ENCODE peak calls at places on chromosomes 4 and X, in six cellular contexts. G is GM23338, S is lower leg skin, U is OCI-LY7, O is cardiac muscle cell, R is colonic mucosa. F is an unnamed sample.

GRCh38 chrX:129318375-129318774 is 204.9 kb downstream of the SMARCA1 start:
- DNase-seq in G (peak; percentile 31), S (no peak), U (peak; percentile 7), O (peak; percentile 32), R (peak; percentile 23), F (peak; percentile 29)

GRCh38 chr4:20565075-20565721 is 135.1 kb upstream of the PACRGL start:
- DNase-seq in G (no peak), S (no peak), U (no peak), O (peak; percentile 65), R (no peak), F (peak; percentile 56)

GRCh38 chr4:52721968-52722814 is 29.0 kb downstream of the ERVMER34-1 start:
- DNase-seq in G (peak; percentile 99), S (peak; percentile 98), U (peak; percentile 97), O (peak; percentile 99), R (peak; percentile 94), F (peak; percentile 97)

GRCh38 chr4:101288365-101289145 is 58.8 kb downstream of the PPP3CA start:
- DNase-seq in G (peak; percentile 34), S (no peak), U (no peak), O (peak; percentile 47), R (no peak), F (peak; percentile 62)

GRCh38 chrX:1442016-1442665 is 10.6 kb downstream of the ASMTL start:
- DNase-seq in G (no peak), S (peak; percentile 66), U (no peak), O (no peak), R (no peak), F (no peak)

GRCh38 chr4:143352720-143353119 is 16.0 kb downstream of the GAB1 start:
- DNase-seq in G (no peak), S (no peak), U (no peak), O (peak; percentile 27), R (no peak), F (no peak)

GRCh38 chr4:110454456-110454855 is 21.5 kb upstream of the ENPEP start:
- DNase-seq in G (no peak), S (no peak), U (no peak), O (no peak), R (no peak), F (no peak)

GRCh38 chrX:149392896-149393295 is 112.2 kb downstream of the IDS start:
- DNase-seq in G (no peak), S (no peak), U (no peak), O (no peak), R (no peak), F (no peak)

GRCh38 chrX:140274761-140275525 is 229.9 kb downstream of the SOX3 start:
- DNase-seq in G (peak; percentile 36), S (no peak), U (no peak), O (peak; percentile 32), R (no peak), F (peak; percentile 2)

GRCh38 chr4:36274158-36274557 is 7.3 kb upstream of the DTHD1 start:
- DNase-seq in G (no peak), S (no peak), U (no peak), O (no peak), R (no peak), F (no peak)

DNA sequence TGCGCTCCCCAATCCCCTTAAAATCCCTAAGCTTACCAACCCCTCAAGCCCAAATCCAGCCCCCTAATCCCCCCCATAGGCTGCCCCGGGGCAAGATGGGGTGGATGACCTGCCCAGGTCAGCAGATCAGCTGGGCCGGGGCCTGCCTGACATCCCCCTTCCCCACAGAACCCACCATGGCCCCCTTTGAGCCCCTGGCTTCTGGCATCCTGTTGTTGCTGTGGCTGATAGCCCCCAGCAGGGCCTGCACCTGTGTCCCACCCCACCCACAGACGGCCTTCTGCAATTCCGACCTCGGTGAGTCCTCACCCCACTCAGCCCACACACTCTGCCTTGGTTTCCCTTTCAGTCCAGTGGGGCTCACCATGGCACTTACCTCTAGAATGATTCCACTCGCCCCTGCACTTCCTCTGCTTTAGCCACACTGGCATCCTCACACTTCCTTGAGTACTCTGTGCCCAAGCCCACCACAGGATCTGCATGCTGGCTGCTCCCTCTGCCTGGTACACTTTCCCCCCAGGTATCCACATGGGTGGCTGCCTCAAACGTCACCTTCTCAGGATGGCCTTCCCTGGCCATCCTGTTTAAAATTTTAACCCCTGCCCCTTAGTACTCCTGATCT is 1.1 kb downstream of the TIMP1 start:
- DNase-seq in G (no peak), S (peak; percentile 83), U (no peak), O (no peak), R (no peak), F (no peak)
- H3K4me3 ChIP-seq in G (no peak overlapping the region), S (no peak overlapping the region), U (no peak overlapping the region), O (no peak overlapping the region), R (peak overlapping the region; percentile 13), F (peak overlapping the region; percentile 73)

GRCh38 chr4:145619639-145619996 is 433 bp downstream of the MMAA start:
- DNase-seq in G (peak; percentile 58), S (peak; percentile 85), U (no peak), O (peak; percentile 53), R (peak; percentile 80), F (peak; percentile 52)
- TF ChIP-seq CTCF in G (no peak), S (no peak), U (no peak), O (no peak), R (no peak), F (no peak)

DNA sequence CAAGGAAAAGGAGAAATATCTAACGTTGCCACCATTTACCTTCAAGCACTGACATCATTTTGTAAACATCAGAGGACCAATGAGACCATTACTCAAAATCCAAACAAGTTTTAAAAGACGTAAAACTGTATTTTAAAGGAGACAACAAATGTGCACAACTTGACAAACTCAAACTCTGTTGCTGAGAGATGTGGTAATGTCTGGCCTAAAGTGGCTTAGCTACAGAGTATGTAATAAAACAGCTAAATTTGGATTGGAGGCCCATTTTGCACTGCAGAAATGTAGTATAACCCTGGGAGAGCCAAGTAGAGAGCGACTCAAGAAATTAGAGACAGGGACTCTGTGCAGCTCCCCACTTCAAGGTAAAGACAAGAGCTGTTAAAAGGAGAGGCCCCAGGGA is 20.4 kb downstream of the UNC5C start:
- DNase-seq in G (no peak), S (no peak), U (no peak), O (peak; percentile 34), R (no peak), F (no peak)
- H3K4me3 ChIP-seq in G (no peak overlapping the region), S (no peak overlapping the region), U (no peak overlapping the region), O (no peak overlapping the region), R (no peak overlapping the region), F (no peak overlapping the region)

DNA sequence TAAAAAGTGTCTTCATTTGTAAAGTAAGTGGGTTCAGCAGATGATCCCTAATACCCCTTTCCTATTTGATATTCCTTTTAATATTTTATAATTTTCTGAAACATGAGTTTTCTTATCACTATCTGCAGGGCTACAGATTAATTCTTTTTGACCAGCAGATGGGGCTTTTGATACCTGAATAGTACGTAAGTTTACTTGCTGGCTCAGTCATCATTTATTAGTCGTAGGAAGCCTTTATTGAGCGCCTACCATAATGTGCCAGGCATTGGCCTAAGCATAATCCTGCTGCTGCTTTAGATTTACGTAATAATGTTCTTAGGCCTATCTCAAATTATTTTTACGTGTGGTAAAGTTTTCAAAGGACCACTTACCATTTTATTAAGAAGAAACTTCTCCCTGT is 33.1 kb downstream of the OSTC start:
- DNase-seq in G (peak; percentile 60), S (no peak), U (peak; percentile 40), O (peak; percentile 50), R (no peak), F (peak; percentile 56)
- TF ChIP-seq CTCF in G (peak; percentile 65), S (no peak), U (peak; percentile 77), O (peak; percentile 18), R (no peak), F (peak; percentile 48)

DNA sequence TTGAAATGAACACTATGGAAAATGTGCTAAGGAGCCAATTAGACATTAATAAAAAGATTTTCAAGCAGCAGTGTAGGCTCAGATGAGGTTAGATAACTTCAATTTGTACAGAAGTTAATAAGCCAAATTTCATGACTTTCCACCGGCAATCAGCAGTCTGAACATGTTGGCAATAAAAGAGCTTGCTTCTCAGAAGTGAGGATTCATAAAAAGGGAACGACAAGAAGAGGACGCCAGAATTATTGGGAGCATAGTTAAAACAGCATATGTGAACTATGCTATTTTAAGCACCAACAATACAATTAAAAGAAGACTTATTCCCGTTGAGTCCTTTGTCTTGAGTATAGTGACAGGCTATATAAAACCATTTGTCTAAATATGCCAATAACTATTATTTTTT is 785.3 kb downstream of the ADGRL3 start:
- DNase-seq in G (no peak), S (no peak), U (no peak), O (no peak), R (no peak), F (no peak)
- H3K4me3 ChIP-seq in G (no peak overlapping the region), S (no peak overlapping the region), U (no peak overlapping the region), O (no peak overlapping the region), R (no peak overlapping the region), F (no peak overlapping the region)

DNA sequence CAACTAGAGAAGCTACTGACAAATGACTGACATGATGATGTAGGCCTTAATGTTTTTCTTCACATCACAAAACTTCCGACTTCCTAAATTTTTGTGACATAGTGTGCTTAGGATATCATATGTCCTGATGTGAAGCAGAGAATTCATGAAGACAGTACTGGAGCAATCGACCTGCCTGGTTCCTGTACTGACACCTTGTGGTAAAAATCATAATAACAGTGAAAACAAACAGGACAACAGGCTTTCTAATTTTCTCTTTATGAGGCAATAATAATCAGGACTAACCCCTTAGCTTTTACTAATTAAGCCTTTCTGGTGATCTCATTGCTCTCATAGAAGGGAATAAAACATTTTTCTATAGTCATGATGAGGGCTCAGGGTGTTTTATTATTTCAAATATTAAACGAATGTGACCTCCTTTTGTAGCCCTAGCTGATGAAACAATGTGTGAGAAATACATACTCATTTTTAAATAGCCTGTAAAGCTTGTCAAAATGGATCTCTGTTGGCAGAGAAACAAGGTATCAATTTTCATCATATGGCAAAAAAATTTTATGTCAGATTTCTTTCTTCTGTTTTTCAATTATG is 158.4 kb downstream of the TENT5D start:
- DNase-seq in G (peak; percentile 36), S (no peak), U (peak; percentile 5), O (peak; percentile 27), R (no peak), F (peak; percentile 33)
- TF ChIP-seq CTCF in G (peak; percentile 52), S (no peak), U (peak; percentile 73), O (peak; percentile 48), R (peak; percentile 20), F (peak; percentile 61)

F was measured in fibroblast of mammary gland.